ENCODE peak calls at places on chromosomes 6 and 20, in seven cellular contexts. G is kidney epithelial cell, Z is neural progenitor cell, L is GM13977, X is suprapubic skin, S is AG10803, A is left ventricle myocardium inferior. C is an unnamed sample.

GRCh38 chr20:52193886-52194545 is 2.4 kb upstream of the ZFP64 start:
- DNase-seq in G (no peak), Z (no peak), L (no peak), X (no peak), S (no peak), A (no peak), C (no peak)

GRCh38 chr6:122702846-122703245 is 76.7 kb upstream of the FABP7 start:
- DNase-seq in G (no peak), Z (no peak), L (no peak), X (no peak), S (no peak), A (no peak), C (no peak)

GRCh38 chr6:157514659-157515496 is 133.9 kb downstream of the ZDHHC14 start:
- DNase-seq in G (peak), Z (no peak), L (no peak), X (no peak), S (peak), A (no peak), C (no peak)

GRCh38 chr6:106182455-106182854 is 96.3 kb downstream of the PRDM1 start:
- DNase-seq in G (no peak), Z (no peak), L (peak), X (no peak), S (peak), A (no peak), C (no peak)

GRCh38 chr6:21665101-21665435 is 71.5 kb downstream of the SOX4 start:
- DNase-seq in G (no peak), Z (no peak), L (no peak), X (no peak), S (no peak), A (no peak), C (no peak)

GRCh38 chr6:90177544-90178293 is 118.9 kb downstream of the BACH2 start:
- DNase-seq in G (no peak), Z (no peak), L (no peak), X (no peak), S (no peak), A (no peak), C (no peak)

GRCh38 chr6:135935951-135936601 is 84.6 kb downstream of the PDE7B start:
- DNase-seq in G (no peak), Z (no peak), L (no peak), X (no peak), S (peak), A (no peak), C (no peak)

GRCh38 chr6:24924956-24925355 is 10.8 kb downstream of the RIPOR2 start:
- DNase-seq in G (no peak), Z (no peak), L (no peak), X (no peak), S (no peak), A (no peak), C (no peak)

GRCh38 chr6:26295691-26296555 is 69.1 kb upstream of the BTN3A2 start:
- DNase-seq in G (peak), Z (no peak), L (no peak), X (no peak), S (peak), A (no peak), C (no peak)

GRCh38 chr6:135230702-135231468 is 49.8 kb downstream of the MYB start:
- DNase-seq in G (no peak), Z (no peak), L (no peak), X (no peak), S (no peak), A (no peak), C (no peak)

DNA sequence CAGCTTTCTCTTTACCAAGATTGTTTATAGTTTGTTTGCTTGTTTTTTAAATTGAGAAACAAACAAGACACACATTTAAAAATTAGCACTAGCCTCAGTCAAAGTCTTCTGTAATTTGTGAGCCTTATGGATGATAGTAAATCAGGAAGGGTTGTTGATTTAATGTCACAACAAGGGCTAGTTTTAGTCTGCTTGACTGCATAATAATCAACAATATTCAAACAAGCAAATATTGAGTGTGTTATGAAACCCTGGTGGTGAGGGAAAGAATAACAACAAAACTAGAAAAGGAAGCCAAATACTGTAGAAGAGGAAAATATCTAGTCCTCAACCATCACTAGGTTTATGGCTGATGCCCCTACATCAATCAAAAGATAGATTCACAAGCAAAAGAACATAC is 228.6 kb downstream of the TBC1D7 start:
- DNase-seq in G (no peak), Z (no peak), L (no peak), X (no peak), S (no peak), A (no peak), C (no peak)
- TF ChIP-seq CTCF in G (peak), Z (peak), L (no peak), X (no peak), S (peak), A (peak), C (peak)

GRCh38 chr6:17280552-17281090 is 540 bp upstream of the RBM24 start:
- DNase-seq in G (no peak), Z (peak), L (no peak), X (peak), S (peak), A (peak), C (peak)
- TF ChIP-seq CTCF in G (peak), Z (no peak), L (no peak), X (no peak), S (peak), A (no peak), C (peak)

DNA sequence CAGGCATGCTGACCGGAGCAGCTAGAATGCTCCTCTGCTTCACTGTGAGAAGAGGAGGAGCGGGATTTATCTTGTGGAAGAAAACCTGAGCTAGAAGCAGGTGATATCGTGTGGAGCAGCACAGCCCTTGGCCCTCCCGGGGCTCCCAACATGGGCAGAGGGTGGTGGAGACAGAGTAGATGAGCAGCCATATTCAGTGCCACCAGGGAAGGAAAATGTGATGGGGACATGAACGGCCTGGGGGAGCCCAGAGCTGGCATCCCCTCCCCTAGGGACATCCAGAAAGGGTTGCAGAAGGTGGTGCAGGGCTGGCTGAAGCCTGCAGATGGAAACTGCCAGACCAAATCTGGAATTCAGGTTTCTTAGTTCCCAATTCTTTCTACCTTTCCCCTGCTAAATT is 24.9 kb upstream of the TBXT start:
- DNase-seq in G (no peak), Z (no peak), L (no peak), X (no peak), S (no peak), A (no peak), C (no peak)
- TF ChIP-seq CTCF in G (no peak), Z (no peak), L (no peak), X (no peak), S (no peak), A (no peak), C (no peak)

GRCh38 chr6:133945158-133945557 is 7.9 kb upstream of the TBPL1 start:
- DNase-seq in G (no peak), Z (peak), L (no peak), X (no peak), S (peak), A (no peak), C (no peak)
- TF ChIP-seq CTCF in G (no peak), Z (peak), L (no peak), X (no peak), S (no peak), A (no peak), C (no peak)

DNA sequence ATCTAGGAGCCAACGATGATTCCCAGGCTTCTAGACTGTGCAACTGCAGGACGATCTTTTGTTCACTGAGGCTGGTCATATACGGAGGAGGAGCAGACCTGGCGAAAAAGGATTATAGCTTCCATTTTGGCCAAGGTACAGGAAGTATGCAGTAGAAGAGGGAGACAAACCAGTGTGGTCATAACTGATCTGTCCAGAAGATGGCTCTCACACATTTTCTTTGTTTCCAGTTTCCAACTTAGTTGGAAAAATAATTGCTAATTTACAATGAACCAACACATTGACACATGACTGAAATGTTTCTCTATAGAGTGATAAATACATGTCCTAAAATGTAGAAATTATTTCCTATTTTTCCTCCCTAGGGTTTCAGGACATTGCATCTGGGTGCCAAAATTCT is 364.1 kb upstream of the BTBD3 start:
- DNase-seq in G (no peak), Z (no peak), L (no peak), X (no peak), S (peak), A (no peak), C (no peak)
- TF ChIP-seq CTCF in G (peak), Z (no peak), L (no peak), X (no peak), S (peak), A (peak), C (peak)

GRCh38 chr6:13229205-13230085 is 98.9 kb downstream of the TBC1D7 start:
- DNase-seq in G (no peak), Z (peak), L (peak), X (no peak), S (peak), A (no peak), C (no peak)
- TF ChIP-seq CTCF in G (no peak), Z (peak), L (peak), X (no peak), S (peak), A (no peak), C (no peak)